ENCODE peak calls at places on chromosomes 1 and 21, in five cellular contexts. J is tibial nerve, S is spleen, F is colonic mucosa, P is H1. B is an unnamed sample.

GRCh38 chr1:215081566-215082531 is 688 bp upstream of the KCNK2 start:
- DNase-seq in J (no peak), S (peak; percentile 62), F (no peak), P (peak; percentile 61), B (peak; percentile 55)

GRCh38 chr1:1124786-1125642 is 9.1 kb upstream of the C1orf159 start:
- DNase-seq in J (no peak), S (no peak), F (peak; percentile 92), P (no peak), B (peak; percentile 77)

GRCh38 chr1:43975249-43975961 is 645 bp downstream of the ATP6V0B start:
- DNase-seq in J (no peak), S (peak; percentile 95), F (peak; percentile 84), P (no peak), B (peak; percentile 93)

GRCh38 chr21:41746744-41747006 is 20.2 kb downstream of the RIPK4 start:
- DNase-seq in J (no peak), S (no peak), F (no peak), P (no peak), B (no peak)

GRCh38 chr1:151529781-151530180 is 10.3 kb upstream of the TUFT1 start:
- DNase-seq in J (no peak), S (no peak), F (no peak), P (no peak), B (no peak)

GRCh38 chr1:39625462-39626273 is 13.8 kb downstream of the HEYL start:
- DNase-seq in J (peak; percentile 43), S (no peak), F (peak; percentile 50), P (no peak), B (peak; percentile 95)

GRCh38 chr21:45868086-45868485 is 113.5 kb upstream of the COL6A1 start:
- DNase-seq in J (no peak), S (peak; percentile 67), F (no peak), P (no peak), B (no peak)

GRCh38 chr1:246787781-246788513 is 63.7 kb downstream of the SCCPDH start:
- DNase-seq in J (no peak), S (no peak), F (no peak), P (no peak), B (no peak)

GRCh38 chr1:114292194-114292593 is 138.5 kb upstream of the SYT6 start:
- DNase-seq in J (no peak), S (no peak), F (no peak), P (no peak), B (no peak)

GRCh38 chr1:22689505-22689904 is 21.1 kb upstream of the EPHB2 start:
- DNase-seq in J (no peak), S (no peak), F (no peak), P (no peak), B (no peak)

GRCh38 chr1:159800177-159800935 is 1.8 kb upstream of the FCRL6 start:
- DNase-seq in J (no peak), S (no peak), F (no peak), P (no peak), B (no peak)

GRCh38 chr1:42941640-42942330 is 16.9 kb downstream of the SLC2A1 start:
- DNase-seq in J (no peak), S (peak; percentile 85), F (peak; percentile 89), P (no peak), B (peak; percentile 92)

GRCh38 chr1:15760520-15761211 is 2.1 kb downstream of the FBLIM1 start:
- DNase-seq in J (no peak), S (no peak), F (peak; percentile 36), P (no peak), B (peak; percentile 95)

GRCh38 chr1:108878678-108879077 is 1.9 kb downstream of the GPSM2 start:
- DNase-seq in J (no peak), S (no peak), F (no peak), P (no peak), B (no peak)

GRCh38 chr21:44644878-44645277 is 1.3 kb upstream of the KRTAP10-11 start:
- DNase-seq in J (no peak), S (no peak), F (no peak), P (no peak), B (no peak)

GRCh38 chr1:246748867-246749266 is 24.7 kb downstream of the SCCPDH start:
- DNase-seq in J (no peak), S (no peak), F (no peak), P (no peak), B (peak; percentile 86)

GRCh38 chr1:246355421-246356230 is 151.5 kb downstream of the SMYD3 start:
- DNase-seq in J (no peak), S (no peak), F (no peak), P (peak; percentile 55), B (no peak)

GRCh38 chr1:222114536-222115156 is 372.8 kb upstream of the DUSP10 start:
- DNase-seq in J (no peak), S (no peak), F (no peak), P (no peak), B (no peak)

GRCh38 chr21:45167796-45168222 is 93.4 kb downstream of the ADARB1 start:
- DNase-seq in J (no peak), S (no peak), F (no peak), P (no peak), B (no peak)

GRCh38 chr1:43493661-43494450 is 36.8 kb upstream of the PTPRF start:
- DNase-seq in J (no peak), S (no peak), F (no peak), P (no peak), B (no peak)

GRCh38 chr21:29658177-29658933 is 281.4 kb downstream of the GRIK1 start:
- DNase-seq in J (no peak), S (no peak), F (no peak), P (no peak), B (no peak)
- H3K27ac ChIP-seq in J (no peak overlapping the region), S (no peak overlapping the region), F (no peak overlapping the region), P (no peak overlapping the region), B (no peak overlapping the region)

DNA sequence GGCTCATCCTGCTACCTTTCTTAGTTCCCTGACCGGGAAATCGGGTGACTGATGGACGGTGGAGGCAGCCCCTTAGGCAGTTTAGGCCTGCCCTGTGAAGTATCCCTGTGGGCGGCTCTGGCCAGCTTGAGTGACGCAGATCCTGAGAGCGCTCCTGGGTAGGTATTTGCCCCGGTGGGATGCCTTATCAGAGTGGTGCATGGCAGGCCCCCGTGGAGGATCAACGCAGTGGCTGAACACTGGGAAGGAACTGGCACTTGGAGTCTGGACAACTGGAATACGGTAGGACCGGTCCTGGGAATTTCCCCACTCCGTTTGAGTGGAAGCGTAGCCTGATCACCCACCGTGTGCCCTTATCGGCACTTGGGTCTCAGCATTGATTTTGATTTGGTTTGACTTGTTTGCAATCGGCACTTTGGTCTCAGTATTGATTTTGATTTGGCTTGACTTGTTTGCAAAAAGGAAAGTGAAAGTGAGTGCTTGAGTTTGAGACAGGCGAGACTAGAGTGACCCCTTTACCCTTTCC is 15.2 kb downstream of the PLA2G2F start:
- DNase-seq in J (no peak), S (no peak), F (no peak), P (no peak), B (peak; percentile 57)
- H3K4me3 ChIP-seq in J (no peak overlapping the region), S (peak overlapping the region; percentile 27), F (no peak overlapping the region), P (no peak overlapping the region), B (peak overlapping the region; percentile 41)

GRCh38 chr1:85289207-85289847 is 12.9 kb upstream of the BCL10 start:
- DNase-seq in J (no peak), S (no peak), F (no peak), P (no peak), B (no peak)
- H3K27ac ChIP-seq in J (no peak overlapping the region), S (no peak overlapping the region), F (no peak overlapping the region), P (no peak overlapping the region), B (no peak overlapping the region)

GRCh38 chr1:202762019-202762418 is 46.2 kb downstream of the KDM5B start:
- DNase-seq in J (no peak), S (no peak), F (no peak), P (no peak), B (no peak)
- H3K4me3 ChIP-seq in J (no peak overlapping the region), S (no peak overlapping the region), F (no peak overlapping the region), P (no peak overlapping the region), B (no peak overlapping the region)

GRCh38 chr1:195105281-195105680 is 1503.0 kb downstream of the KCNT2 start:
- DNase-seq in J (no peak), S (no peak), F (no peak), P (no peak), B (no peak)

DNA sequence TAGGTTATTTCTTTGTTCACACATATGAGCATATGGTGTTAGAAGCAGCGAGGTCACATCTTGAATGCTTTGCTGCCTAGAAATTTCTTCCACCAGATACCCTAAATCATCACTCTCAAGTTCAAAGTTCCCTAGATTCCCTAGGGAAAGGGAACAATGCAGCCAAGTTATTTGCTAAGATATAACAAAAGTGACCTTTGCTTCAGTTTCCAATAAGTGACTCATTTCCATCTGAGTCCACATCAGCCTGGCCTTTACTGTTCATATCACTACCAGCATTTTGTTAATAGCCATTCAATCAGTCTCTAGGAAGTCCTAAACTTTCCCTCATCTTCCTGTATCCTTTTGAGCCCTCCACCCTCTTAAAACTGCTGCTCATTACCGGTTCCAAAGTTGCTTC is 1502.5 kb downstream of the KCNT2 start:
- DNase-seq in J (no peak), S (no peak), F (no peak), P (no peak), B (no peak)
- H3K27ac ChIP-seq in J (no peak overlapping the region), S (no peak overlapping the region), F (no peak overlapping the region), P (no peak overlapping the region), B (no peak overlapping the region)

DNA sequence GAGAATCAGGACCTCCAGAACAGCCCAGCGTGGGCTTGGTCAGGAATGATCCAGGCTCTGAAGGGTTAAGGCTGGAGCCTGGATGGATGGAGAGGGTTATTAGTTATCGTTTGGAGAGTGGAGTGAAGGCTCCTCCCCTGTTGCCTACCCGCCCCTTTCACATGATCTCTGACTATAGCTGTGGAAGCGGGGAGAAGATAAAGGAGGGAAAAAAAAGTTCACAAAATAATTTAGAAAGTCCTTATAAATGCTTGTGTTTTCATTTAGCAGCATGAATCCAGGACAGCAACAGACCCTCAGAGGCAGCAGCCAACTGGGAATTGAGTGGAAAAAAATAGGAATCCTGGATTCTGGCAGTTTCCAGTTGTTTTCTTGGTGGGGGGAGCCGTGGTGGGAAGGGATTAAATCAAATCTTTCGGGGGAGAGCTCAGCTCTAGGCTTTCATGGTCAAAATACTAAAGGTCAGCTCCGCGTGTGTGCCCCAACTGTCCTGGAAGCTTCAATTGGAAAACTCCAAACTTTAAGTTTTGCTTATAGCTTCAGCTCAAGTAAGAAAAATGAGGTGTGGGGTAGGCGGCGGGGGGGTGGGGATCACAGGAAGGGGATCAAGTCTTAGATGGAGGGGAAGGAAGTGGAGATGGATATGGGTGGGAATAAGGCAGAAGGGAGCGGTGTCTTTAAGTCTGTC is 574 bp upstream of the DDR2 start:
- DNase-seq in J (no peak), S (no peak), F (no peak), P (no peak), B (no peak)
- H3K4me3 ChIP-seq in J (peak overlapping the region; percentile 52), S (peak overlapping the region; percentile 34), F (peak overlapping the region; percentile 18), P (no peak overlapping the region), B (peak overlapping the region; percentile 43)

DNA sequence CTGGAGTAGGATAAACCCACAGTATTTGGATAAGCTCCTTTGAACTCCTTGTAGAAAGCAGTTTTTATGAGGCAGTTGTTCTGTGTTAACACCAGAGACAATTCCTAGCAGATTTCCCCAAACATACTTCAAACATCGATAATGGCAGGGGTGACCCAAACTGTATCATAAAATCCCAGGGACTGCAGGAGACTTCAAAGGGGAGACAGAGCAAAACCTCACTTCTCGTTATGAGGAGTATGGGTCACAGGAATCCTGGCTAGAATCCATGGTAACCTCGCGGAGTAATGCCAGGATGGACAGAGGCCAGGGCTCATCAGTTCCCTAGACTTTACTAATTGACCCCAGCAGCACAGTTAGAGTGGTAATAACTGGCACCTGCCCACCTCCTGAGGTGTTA is 148.0 kb downstream of the DHRS3 start:
- DNase-seq in J (no peak), S (no peak), F (no peak), P (no peak), B (no peak)
- H3K27ac ChIP-seq in J (peak overlapping the region; percentile 36), S (no peak overlapping the region), F (no peak overlapping the region), P (no peak overlapping the region), B (no peak overlapping the region)